ENCODE peak calls at places on chromosomes 1 and 21, in five cellular contexts. One of them, this sample, is unnamed.

GRCh38 chr1:5915587-5916571 is 76.3 kb downstream of the NPHP4 start:
- DNase-seq in HepG2: peak
- DNase-seq in fibroblast of the aortic adventitia: peak
- DNase-seq in transverse colon: no peak
- DNase-seq in thoracic aorta: no peak
- DNase-seq in this sample: no peak

GRCh38 chr21:42524341-42525227 is 10.9 kb downstream of the SLC37A1 start:
- DNase-seq in transverse colon: peak
- DNase-seq in thoracic aorta: peak
- DNase-seq in fibroblast of the aortic adventitia: peak
- DNase-seq in HepG2: peak
- DNase-seq in this sample: peak

GRCh38 chr1:11938722-11939526 is 4.4 kb downstream of the PLOD1 start:
- DNase-seq in thoracic aorta: no peak
- DNase-seq in transverse colon: no peak
- DNase-seq in fibroblast of the aortic adventitia: no peak
- DNase-seq in HepG2: no peak
- DNase-seq in this sample: no peak

GRCh38 chr1:6423321-6423999 is 1.1 kb upstream of the ESPN start:
- DNase-seq in transverse colon: peak
- DNase-seq in HepG2: no peak
- DNase-seq in thoracic aorta: no peak
- DNase-seq in fibroblast of the aortic adventitia: peak
- DNase-seq in this sample: peak

GRCh38 chr1:109790735-109791494 is 27.2 kb upstream of the EPS8L3 start:
- DNase-seq in transverse colon: peak
- DNase-seq in HepG2: peak
- DNase-seq in fibroblast of the aortic adventitia: peak
- DNase-seq in thoracic aorta: no peak
- DNase-seq in this sample: no peak

GRCh38 chr1:119873166-119874025 is 22.9 kb downstream of the ADAM30 start:
- DNase-seq in thoracic aorta: no peak
- DNase-seq in transverse colon: no peak
- DNase-seq in fibroblast of the aortic adventitia: peak
- DNase-seq in HepG2: no peak
- DNase-seq in this sample: no peak

GRCh38 chr1:5500541-5500940 is 491.7 kb downstream of the NPHP4 start:
- DNase-seq in transverse colon: no peak
- DNase-seq in HepG2: no peak
- DNase-seq in thoracic aorta: no peak
- DNase-seq in fibroblast of the aortic adventitia: no peak
- DNase-seq in this sample: no peak

GRCh38 chr21:38988211-38989096 is 182.7 kb downstream of the ETS2 start:
- DNase-seq in transverse colon: no peak
- DNase-seq in thoracic aorta: no peak
- DNase-seq in HepG2: no peak
- DNase-seq in fibroblast of the aortic adventitia: no peak
- DNase-seq in this sample: no peak

GRCh38 chr1:3547055-3548005 is 64.0 kb downstream of the MEGF6 start:
- DNase-seq in HepG2: no peak
- DNase-seq in fibroblast of the aortic adventitia: no peak
- DNase-seq in transverse colon: no peak
- DNase-seq in thoracic aorta: no peak
- DNase-seq in this sample: no peak

GRCh38 chr1:226135059-226135651 is 51.4 kb downstream of the ACBD3 start:
- DNase-seq in thoracic aorta: no peak
- DNase-seq in fibroblast of the aortic adventitia: peak
- DNase-seq in HepG2: peak
- DNase-seq in transverse colon: peak
- DNase-seq in this sample: peak

GRCh38 chr1:236530959-236531358 is 7.2 kb downstream of the LGALS8 start:
- DNase-seq in transverse colon: no peak
- DNase-seq in thoracic aorta: no peak
- DNase-seq in fibroblast of the aortic adventitia: no peak
- DNase-seq in HepG2: no peak
- DNase-seq in this sample: no peak

GRCh38 chr1:178438432-178438831 is 58.3 kb downstream of the CLEC20A start:
- DNase-seq in fibroblast of the aortic adventitia: no peak
- DNase-seq in transverse colon: no peak
- DNase-seq in HepG2: no peak
- DNase-seq in thoracic aorta: no peak
- DNase-seq in this sample: no peak

GRCh38 chr1:199029855-199030254 is 391.0 kb downstream of the PTPRC start:
- DNase-seq in transverse colon: no peak
- DNase-seq in fibroblast of the aortic adventitia: peak
- DNase-seq in thoracic aorta: no peak
- DNase-seq in HepG2: no peak
- DNase-seq in this sample: no peak

GRCh38 chr1:106113851-106114250 is 942.6 kb upstream of the PRMT6 start:
- DNase-seq in transverse colon: no peak
- DNase-seq in HepG2: no peak
- DNase-seq in fibroblast of the aortic adventitia: no peak
- DNase-seq in thoracic aorta: no peak
- DNase-seq in this sample: no peak

GRCh38 chr21:46357684-46358425 is 33.9 kb downstream of the PCNT start:
- DNase-seq in HepG2: no peak
- DNase-seq in transverse colon: no peak
- DNase-seq in thoracic aorta: no peak
- DNase-seq in fibroblast of the aortic adventitia: no peak
- DNase-seq in this sample: no peak

GRCh38 chr21:44797775-44798174 is 3.8 kb downstream of the UBE2G2 start:
- DNase-seq in fibroblast of the aortic adventitia: no peak
- DNase-seq in thoracic aorta: no peak
- DNase-seq in HepG2: no peak
- DNase-seq in transverse colon: no peak
- DNase-seq in this sample: no peak

GRCh38 chr1:48671578-48671977 is 105.1 kb downstream of the BEND5 start:
- DNase-seq in transverse colon: no peak
- DNase-seq in HepG2: no peak
- DNase-seq in fibroblast of the aortic adventitia: no peak
- DNase-seq in thoracic aorta: no peak
- DNase-seq in this sample: no peak

GRCh38 chr1:92949937-92950817 is 11.1 kb downstream of the DIPK1A start:
- DNase-seq in thoracic aorta: no peak
- DNase-seq in transverse colon: no peak
- DNase-seq in HepG2: no peak
- DNase-seq in fibroblast of the aortic adventitia: peak
- DNase-seq in this sample: no peak

GRCh38 chr1:107362468-107362867 is 221.6 kb downstream of the NTNG1 start:
- DNase-seq in fibroblast of the aortic adventitia: no peak
- DNase-seq in transverse colon: no peak
- DNase-seq in thoracic aorta: no peak
- DNase-seq in HepG2: no peak
- DNase-seq in this sample: no peak

GRCh38 chr1:197951089-197951488 is 33.9 kb downstream of the LHX9 start:
- DNase-seq in thoracic aorta: no peak
- DNase-seq in transverse colon: no peak
- DNase-seq in HepG2: no peak
- DNase-seq in fibroblast of the aortic adventitia: no peak
- DNase-seq in this sample: no peak

GRCh38 chr1:228434674-228435073 is 18.0 kb upstream of the TRIM17 start:
- DNase-seq in fibroblast of the aortic adventitia: peak
- DNase-seq in HepG2: no peak
- DNase-seq in transverse colon: no peak
- DNase-seq in thoracic aorta: no peak
- DNase-seq in this sample: no peak

GRCh38 chr21:41676198-41676597 is 90.7 kb downstream of the RIPK4 start:
- DNase-seq in transverse colon: no peak
- DNase-seq in fibroblast of the aortic adventitia: no peak
- DNase-seq in thoracic aorta: no peak
- DNase-seq in HepG2: no peak
- DNase-seq in this sample: no peak

GRCh38 chr1:232468249-232468648 is 161.7 kb downstream of the SIPA1L2 start:
- DNase-seq in transverse colon: no peak
- DNase-seq in HepG2: no peak
- DNase-seq in fibroblast of the aortic adventitia: no peak
- DNase-seq in thoracic aorta: no peak
- DNase-seq in this sample: no peak

GRCh38 chr1:77900687-77901293 is 12.4 kb downstream of the NEXN start:
- DNase-seq in transverse colon: peak
- DNase-seq in HepG2: peak
- DNase-seq in thoracic aorta: no peak
- DNase-seq in fibroblast of the aortic adventitia: peak
- DNase-seq in this sample: peak

GRCh38 chr1:9624081-9624480 is 27.4 kb upstream of the PIK3CD start:
- DNase-seq in fibroblast of the aortic adventitia: no peak
- DNase-seq in transverse colon: no peak
- DNase-seq in thoracic aorta: no peak
- DNase-seq in HepG2: no peak
- DNase-seq in this sample: no peak

DNA sequence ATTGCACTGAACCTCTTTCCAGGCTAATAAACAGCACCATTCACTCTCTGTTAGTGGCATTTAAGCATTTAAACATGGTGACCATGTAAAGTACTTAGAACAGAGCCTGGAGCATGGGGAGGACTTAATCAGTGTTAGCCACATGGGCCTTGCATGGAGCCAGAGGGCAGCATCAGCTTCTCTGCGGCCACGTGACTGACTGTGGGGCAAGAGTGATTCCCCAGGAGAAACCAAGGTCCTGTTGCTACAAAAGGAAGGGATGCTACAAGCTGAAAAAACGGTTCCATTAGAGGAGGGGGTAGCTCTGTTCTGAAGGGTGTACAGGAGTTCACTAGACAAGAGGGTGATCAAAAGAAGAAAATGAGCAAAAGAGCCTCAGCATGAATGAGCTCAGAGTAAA is 256.8 kb downstream of the MATN1 start:
- DNase-seq in transverse colon: no peak
- DNase-seq in fibroblast of the aortic adventitia: no peak
- DNase-seq in HepG2: no peak
- DNase-seq in thoracic aorta: no peak
- DNase-seq in this sample: no peak
- H3K4me3 ChIP-seq in transverse colon: no peak
- H3K4me3 ChIP-seq in fibroblast of the aortic adventitia: no peak
- H3K4me3 ChIP-seq in HepG2: no peak
- H3K4me3 ChIP-seq in thoracic aorta: no peak
- H3K4me3 ChIP-seq in this sample: no peak

DNA sequence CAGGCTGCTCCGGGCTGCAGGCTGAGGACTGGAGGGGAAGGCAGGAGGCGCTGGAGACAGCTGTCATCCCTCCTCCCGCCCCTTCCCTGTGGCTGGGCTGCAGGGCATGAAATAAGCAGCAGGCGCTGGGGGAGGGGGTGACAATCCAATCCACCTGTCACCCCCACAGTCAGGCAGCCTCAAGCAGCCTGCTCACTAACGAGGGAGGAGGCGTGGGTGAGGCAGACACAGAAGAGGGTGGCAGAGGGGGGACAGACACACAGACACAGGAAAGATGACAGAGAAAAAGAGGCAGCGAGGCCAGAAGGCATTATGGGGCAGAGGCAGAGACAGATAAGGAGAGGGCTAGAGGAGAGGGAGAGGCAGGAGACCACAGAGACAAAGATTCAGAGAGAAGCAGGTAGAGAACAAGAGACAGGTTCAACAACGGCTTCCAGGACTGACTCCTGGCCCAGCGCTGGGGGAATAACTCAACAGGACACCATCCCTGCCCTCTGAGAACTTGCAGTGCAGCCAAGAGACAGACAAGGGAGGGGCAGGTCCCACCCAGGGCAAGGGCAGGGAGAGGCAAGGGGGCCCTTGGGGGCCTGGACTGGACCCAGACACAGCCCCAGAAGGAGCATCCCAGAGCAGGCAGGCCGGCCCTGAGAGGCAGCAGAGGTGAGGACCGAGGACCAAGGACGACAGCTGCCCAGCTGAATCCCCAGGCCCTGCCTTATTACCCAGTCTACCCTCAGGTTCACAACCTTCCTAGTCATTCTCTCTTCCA is 11.2 kb downstream of the MEF2D start:
- DNase-seq in HepG2: no peak
- DNase-seq in transverse colon: no peak
- DNase-seq in thoracic aorta: no peak
- DNase-seq in fibroblast of the aortic adventitia: no peak
- DNase-seq in this sample: no peak
- TF ChIP-seq CTCF in HepG2: no peak
- TF ChIP-seq CTCF in transverse colon: no peak
- TF ChIP-seq CTCF in thoracic aorta: no peak
- TF ChIP-seq CTCF in fibroblast of the aortic adventitia: no peak
- TF ChIP-seq CTCF in this sample: no peak

DNA sequence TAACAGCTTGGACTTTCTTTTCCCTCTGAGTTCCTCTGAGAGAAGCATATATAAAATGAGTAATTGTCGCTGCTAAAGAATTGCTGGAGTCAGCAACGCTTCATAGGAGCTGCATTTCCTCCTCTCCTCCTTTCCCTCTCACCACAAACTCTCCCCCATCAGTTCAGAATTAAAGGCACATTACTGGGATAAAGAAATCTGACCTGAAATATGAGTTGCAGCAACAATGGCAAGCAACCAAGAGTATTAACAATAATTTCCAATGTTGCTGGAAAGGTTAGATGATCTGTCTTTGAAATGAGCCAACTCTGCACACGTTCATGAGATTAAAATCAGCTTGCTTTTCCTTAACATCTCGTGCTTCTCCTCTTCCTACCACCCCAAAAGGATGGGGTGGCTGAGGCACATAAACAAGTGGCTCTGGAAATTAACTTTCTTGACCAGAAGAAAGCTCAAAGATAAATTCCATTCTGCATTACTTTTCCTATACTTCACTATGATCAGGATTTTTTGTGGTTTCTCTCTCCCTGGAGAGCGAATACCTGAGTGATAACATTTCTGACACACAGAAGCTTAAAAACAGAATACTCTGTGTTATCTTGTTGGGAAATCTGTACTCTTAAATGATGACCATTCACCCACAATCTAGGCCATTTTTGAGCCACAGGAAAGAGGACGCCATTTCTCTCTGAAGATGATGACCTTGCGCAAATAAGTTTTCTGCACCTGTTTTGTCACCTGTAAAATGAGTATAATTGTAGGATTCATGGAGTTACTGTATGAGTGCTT is 90.2 kb downstream of the TGFBR3 start:
- DNase-seq in fibroblast of the aortic adventitia: peak
- DNase-seq in transverse colon: no peak
- DNase-seq in HepG2: no peak
- DNase-seq in thoracic aorta: no peak
- DNase-seq in this sample: no peak
- H3K4me3 ChIP-seq in fibroblast of the aortic adventitia: no peak
- H3K4me3 ChIP-seq in transverse colon: no peak
- H3K4me3 ChIP-seq in HepG2: no peak
- H3K4me3 ChIP-seq in thoracic aorta: peak
- H3K4me3 ChIP-seq in this sample: no peak

DNA sequence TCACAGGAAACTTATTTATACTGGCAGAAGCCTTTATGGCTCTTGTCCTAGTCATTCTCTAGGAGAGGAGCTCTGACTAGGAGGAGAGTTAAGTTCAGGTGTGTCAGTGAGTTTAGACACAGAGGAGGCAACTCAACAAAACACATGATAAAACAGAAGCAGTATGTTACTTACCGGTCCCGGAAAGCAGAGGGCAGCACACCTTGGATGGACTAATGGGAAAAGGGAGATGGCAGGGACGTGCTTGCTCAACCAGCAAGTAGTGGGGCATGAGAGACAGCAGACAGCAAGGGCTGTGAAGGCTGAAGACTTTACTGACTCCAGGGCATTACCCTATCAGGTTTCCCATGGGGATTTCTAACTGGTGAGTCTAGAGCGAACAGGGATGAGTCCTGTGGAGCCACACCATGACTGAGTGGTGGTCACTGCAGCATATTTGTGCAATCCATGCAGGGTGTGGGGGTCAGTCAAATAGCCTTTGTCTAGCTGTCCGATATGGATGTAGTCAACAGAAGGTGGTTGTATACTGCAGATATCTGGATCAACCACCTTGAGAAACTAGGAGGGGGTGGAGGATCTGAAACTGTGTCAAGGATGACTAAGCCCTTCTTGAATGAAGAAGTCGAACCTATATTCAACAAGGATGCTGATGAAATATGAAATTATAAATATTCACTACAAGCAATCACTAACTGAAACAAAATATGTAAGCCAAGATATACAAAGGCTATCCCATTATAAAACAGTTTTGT is 596.3 kb upstream of the CHRM3 start:
- DNase-seq in fibroblast of the aortic adventitia: no peak
- DNase-seq in transverse colon: no peak
- DNase-seq in thoracic aorta: no peak
- DNase-seq in HepG2: no peak
- DNase-seq in this sample: no peak
- TF ChIP-seq CTCF in fibroblast of the aortic adventitia: no peak
- TF ChIP-seq CTCF in transverse colon: no peak
- TF ChIP-seq CTCF in thoracic aorta: no peak
- TF ChIP-seq CTCF in HepG2: no peak
- TF ChIP-seq CTCF in this sample: no peak

This sample was measured in pancreas.